ENCODE peak calls at places on chromosomes 16 and 17, in ten cellular contexts. K is AG04450, T is OCI-LY7, I is transverse colon, E is PC-3, U is aorta, L is stomach, R is fibroblast of lung, V is A549, J is testis. A is an unnamed sample.

GRCh38 chr17:31627960-31628359 is 231.1 kb downstream of the COPRS start:
- DNase-seq in K (peak; percentile 74), T (no peak), I (no peak), E (peak; percentile 70), U (no peak), L (no peak), R (peak; percentile 92), V (no peak), J (no peak), A (no peak)

GRCh38 chr17:27764589-27764988 is 35.7 kb downstream of the NOS2 start:
- DNase-seq in K (no peak), T (no peak), I (no peak), E (no peak), U (no peak), L (peak; percentile 39), R (no peak), V (no peak), J (no peak), A (no peak)

GRCh38 chr16:9159839-9160550 is 68.6 kb downstream of the HAPSTR1 start:
- DNase-seq in K (peak; percentile 39), T (peak; percentile 58), I (peak; percentile 63), E (peak; percentile 74), U (no peak), L (peak; percentile 57), R (peak; percentile 49), V (peak; percentile 62), J (peak; percentile 78), A (no peak)

GRCh38 chr17:78769200-78769773 is 12.8 kb downstream of the CYTH1 start:
- DNase-seq in K (no peak), T (peak; percentile 51), I (no peak), E (no peak), U (no peak), L (no peak), R (no peak), V (no peak), J (no peak), A (no peak)

GRCh38 chr17:63279498-63280230 is 166.4 kb downstream of the CYB561 start:
- DNase-seq in K (no peak), T (no peak), I (no peak), E (peak; percentile 78), U (no peak), L (no peak), R (peak; percentile 81), V (no peak), J (no peak), A (no peak)

GRCh38 chr17:41366070-41366469 is 3.5 kb downstream of the KRT33B start:
- DNase-seq in K (no peak), T (no peak), I (no peak), E (no peak), U (no peak), L (no peak), R (no peak), V (no peak), J (no peak), A (no peak)

GRCh38 chr17:55770220-55770870 is 19.5 kb downstream of the PCTP start:
- DNase-seq in K (peak; percentile 29), T (peak; percentile 46), I (no peak), E (peak; percentile 86), U (no peak), L (no peak), R (peak; percentile 53), V (peak; percentile 84), J (no peak), A (no peak)

GRCh38 chr17:72514888-72515287 is 394.1 kb downstream of the SOX9 start:
- DNase-seq in K (peak; percentile 58), T (no peak), I (no peak), E (peak; percentile 31), U (no peak), L (no peak), R (peak; percentile 96), V (no peak), J (peak; percentile 81), A (no peak)

GRCh38 chr16:30846649-30847402 is 47.1 kb downstream of the BCL7C start:
- DNase-seq in K (no peak), T (no peak), I (no peak), E (no peak), U (no peak), L (no peak), R (no peak), V (no peak), J (no peak), A (no peak)

GRCh38 chr16:30842971-30843370 is 50.9 kb downstream of the BCL7C start:
- DNase-seq in K (no peak), T (no peak), I (no peak), E (no peak), U (no peak), L (no peak), R (no peak), V (no peak), J (no peak), A (no peak)

GRCh38 chr16:30844346-30844670 is 49.6 kb downstream of the BCL7C start:
- DNase-seq in K (no peak), T (no peak), I (no peak), E (no peak), U (no peak), L (no peak), R (no peak), V (no peak), J (no peak), A (no peak)

GRCh38 chr16:30843501-30843900 is 50.4 kb downstream of the BCL7C start:
- DNase-seq in K (no peak), T (no peak), I (no peak), E (no peak), U (no peak), L (no peak), R (no peak), V (no peak), J (no peak), A (no peak)

DNA sequence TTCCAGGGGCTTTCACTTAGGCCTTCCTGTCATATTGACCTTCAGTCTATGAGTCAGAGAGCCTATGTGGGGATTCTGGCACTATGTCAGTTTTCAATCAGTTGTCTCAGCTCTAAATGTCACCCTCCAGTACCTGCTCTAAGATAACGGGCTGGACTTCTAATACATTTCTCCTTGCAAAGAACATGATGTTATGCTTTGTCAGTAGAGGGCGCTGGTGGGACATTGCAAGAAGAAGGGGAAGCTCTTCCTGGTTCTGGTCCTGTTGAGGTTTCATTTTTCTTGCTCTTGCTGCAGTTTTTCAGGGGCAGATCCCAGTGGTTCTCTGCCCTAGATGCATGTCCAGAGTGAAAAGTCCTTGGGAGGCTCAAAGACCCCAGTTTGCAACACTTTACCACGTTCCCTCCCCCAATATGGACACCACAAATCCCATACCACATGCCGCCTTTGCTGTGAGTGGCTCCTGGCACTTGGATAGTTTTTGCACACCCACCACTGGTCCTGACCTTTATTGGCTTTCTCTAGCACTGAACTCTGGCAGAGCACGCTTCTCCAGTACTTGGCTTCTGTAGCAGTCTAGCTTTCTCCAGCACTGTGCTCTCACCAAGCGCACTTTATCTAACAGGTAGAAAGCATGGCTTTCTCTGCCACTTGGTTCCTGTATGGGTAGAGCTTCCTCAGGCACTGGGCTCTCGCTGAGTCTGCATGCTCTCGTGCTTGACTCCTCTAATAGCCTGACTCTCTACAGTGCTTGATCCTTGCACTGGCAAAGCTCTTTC is 49.0 kb downstream of the BCL7C start:
- DNase-seq in K (peak; percentile 81), T (peak; percentile 94), I (peak; percentile 76), E (peak; percentile 81), U (no peak), L (peak; percentile 70), R (peak; percentile 74), V (peak; percentile 87), J (peak; percentile 90), A (no peak)
- H3K27ac ChIP-seq in K (peak overlapping the region; percentile 21), T (no peak overlapping the region), I (peak overlapping the region; percentile 71), E (no peak overlapping the region), U (peak overlapping the region; percentile 66), L (peak overlapping the region; percentile 39), R (no peak overlapping the region), V (peak overlapping the region; percentile 58), J (no peak overlapping the region), A (no peak overlapping the region)

DNA sequence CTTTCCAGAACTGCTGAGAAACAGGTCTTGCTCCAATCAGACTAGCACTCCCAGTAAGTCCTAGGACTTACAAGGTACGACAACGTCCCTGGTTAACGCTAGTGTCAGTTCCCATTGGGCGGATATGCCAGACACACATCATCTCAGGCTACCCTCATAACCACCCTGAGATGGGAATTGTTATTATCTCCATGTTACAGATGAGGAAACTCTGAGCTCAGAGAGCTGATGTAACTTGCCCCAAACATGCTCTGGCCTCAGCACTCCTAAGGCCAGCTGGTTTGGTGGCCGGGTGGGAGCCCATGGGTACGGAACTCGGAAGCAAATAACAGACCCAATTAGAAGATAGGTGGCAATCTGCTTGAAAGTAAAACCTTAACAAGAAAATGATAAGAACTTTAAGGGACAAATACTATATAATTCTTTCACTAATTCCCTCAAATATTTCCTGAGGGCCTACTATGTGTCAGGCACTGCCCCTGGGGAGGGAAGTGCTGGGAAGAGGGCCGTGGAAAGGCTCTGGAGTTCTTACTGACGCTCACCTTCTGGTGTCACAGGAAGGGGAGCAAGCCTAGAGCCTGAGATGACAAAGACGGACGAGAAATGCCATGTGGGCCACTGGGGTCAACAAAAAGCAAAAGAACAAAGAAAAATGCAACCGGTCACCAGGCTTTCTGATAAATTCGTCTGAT is 6.9 kb downstream of the CREBBP start:
- DNase-seq in K (no peak), T (no peak), I (no peak), E (no peak), U (no peak), L (no peak), R (no peak), V (no peak), J (no peak), A (no peak)
- H3K27ac ChIP-seq in K (no peak overlapping the region), T (no peak overlapping the region), I (peak overlapping the region; percentile 10), E (no peak overlapping the region), U (peak overlapping the region; percentile 73), L (peak overlapping the region; percentile 67), R (peak overlapping the region; percentile 49), V (no peak overlapping the region), J (no peak overlapping the region), A (no peak overlapping the region)

GRCh38 chr17:7222972-7223292 is 3.2 kb downstream of the ACADVL start:
- DNase-seq in K (no peak), T (no peak), I (no peak), E (no peak), U (no peak), L (no peak), R (no peak), V (no peak), J (no peak), A (no peak)

GRCh38 chr17:7224110-7224509 is 4.4 kb downstream of the ACADVL start:
- DNase-seq in K (no peak), T (no peak), I (no peak), E (no peak), U (no peak), L (no peak), R (no peak), V (no peak), J (no peak), A (no peak)

GRCh38 chr17:7225711-7226331 is 6.1 kb downstream of the ACADVL start:
- DNase-seq in K (no peak), T (no peak), I (no peak), E (no peak), U (no peak), L (no peak), R (no peak), V (no peak), J (no peak), A (no peak)

GRCh38 chr17:7223375-7223774 is 3.6 kb downstream of the ACADVL start:
- DNase-seq in K (no peak), T (no peak), I (no peak), E (no peak), U (no peak), L (no peak), R (no peak), V (no peak), J (no peak), A (no peak)

GRCh38 chr17:7224661-7225111 is 4.9 kb downstream of the ACADVL start:
- DNase-seq in K (no peak), T (no peak), I (no peak), E (no peak), U (no peak), L (no peak), R (no peak), V (no peak), J (no peak), A (no peak)
- H3K27ac ChIP-seq in K (no peak overlapping the region), T (no peak overlapping the region), I (no peak overlapping the region), E (no peak overlapping the region), U (no peak overlapping the region), L (peak overlapping the region; percentile 36), R (no peak overlapping the region), V (no peak overlapping the region), J (no peak overlapping the region), A (no peak overlapping the region)

DNA sequence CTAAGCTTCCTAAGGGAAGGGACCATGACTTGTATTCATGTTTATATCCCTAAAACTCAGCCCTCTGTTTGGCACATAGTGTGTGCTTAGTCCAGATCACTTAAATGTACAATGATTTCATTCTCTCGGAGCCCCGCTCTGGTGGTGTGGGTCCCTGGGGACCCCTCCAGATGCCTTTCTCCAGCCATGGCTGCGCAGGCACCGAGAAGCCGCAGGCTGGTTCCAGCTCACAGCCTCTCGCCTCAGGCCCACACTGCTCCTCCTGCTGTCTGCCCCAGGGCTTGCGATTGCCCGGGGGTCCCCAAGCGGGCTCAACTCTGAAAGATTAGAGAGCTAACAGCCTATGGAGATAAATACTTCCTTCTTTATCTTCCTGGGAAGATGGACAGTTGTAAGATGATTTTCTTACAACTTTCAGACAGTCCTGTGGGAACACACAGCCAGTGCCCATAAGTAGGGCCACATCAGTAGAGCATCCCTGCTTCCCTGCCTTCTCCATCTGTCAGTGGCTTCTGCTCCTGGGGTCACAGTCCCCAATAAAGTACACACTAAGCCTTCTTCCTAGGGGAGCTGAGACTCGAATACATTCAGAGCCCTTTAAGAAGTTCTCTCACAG is 66.2 kb downstream of the CENPV start:
- DNase-seq in K (no peak), T (peak; percentile 50), I (peak; percentile 31), E (no peak), U (peak; percentile 80), L (no peak), R (no peak), V (no peak), J (no peak), A (peak; percentile 79)
- H3K27ac ChIP-seq in K (peak overlapping the region; percentile 100), T (peak overlapping the region; percentile 82), I (peak overlapping the region; percentile 89), E (peak overlapping the region; percentile 96), U (peak overlapping the region; percentile 99), L (peak overlapping the region; percentile 92), R (peak overlapping the region; percentile 93), V (peak overlapping the region; percentile 96), J (peak overlapping the region; percentile 81), A (peak overlapping the region; percentile 97)

A was measured in coronary artery.